ENCODE peak calls at places on chromosome 12, in ten cellular contexts. B, X, O, T, C, K, P, A, Q and N are unnamed samples.

GRCh38 chr12:91854725-91855124 is 290.9 kb downstream of the BTG1 start:
- DNase-seq in A (no peak), Q (no peak), O (no peak), P (no peak), T (no peak), K (no peak), B (no peak), X (no peak), C (peak; percentile 54), N (no peak)

GRCh38 chr12:52687527-52688385 is 7.5 kb upstream of the KRT1 start:
- DNase-seq in T (no peak), A (no peak), O (no peak), Q (peak; percentile 11), P (no peak), K (no peak), C (no peak), B (no peak), X (no peak), N (no peak)

GRCh38 chr12:52440821-52441319 is 6.7 kb upstream of the KRT75 start:
- DNase-seq in K (no peak), X (no peak), B (no peak), T (no peak), P (no peak), A (no peak), O (no peak), C (peak; percentile 74), Q (peak; percentile 37), N (no peak)

GRCh38 chr12:57632898-57633825 is at the start of gene B4GALNT1:
- DNase-seq in P (peak; percentile 33), O (peak; percentile 49), T (peak; percentile 83), X (no peak), K (peak; percentile 43), A (no peak), Q (peak; percentile 86), C (peak; percentile 56), B (peak; percentile 66), N (peak; percentile 83)

GRCh38 chr12:30930238-30931010 is 3.9 kb downstream of the TSPAN11 start:
- DNase-seq in B (no peak), O (no peak), X (no peak), C (no peak), T (no peak), K (no peak), P (no peak), Q (no peak), A (no peak), N (peak; percentile 39)

GRCh38 chr12:131046813-131047788 is 93.4 kb downstream of the ADGRD1 start:
- DNase-seq in O (no peak), P (no peak), A (no peak), K (no peak), B (no peak), T (no peak), X (no peak), C (no peak), Q (peak; percentile 35), N (no peak)

GRCh38 chr12:132075714-132076553 is 68.2 kb downstream of the DDX51 start:
- DNase-seq in Q (no peak), B (no peak), A (no peak), C (no peak), K (no peak), T (no peak), P (no peak), O (no peak), X (no peak), N (no peak)

GRCh38 chr12:78560633-78561032 is 303.9 kb upstream of the SYT1 start:
- DNase-seq in B (no peak), Q (no peak), X (no peak), T (no peak), A (no peak), O (no peak), C (no peak), P (no peak), K (no peak), N (no peak)

GRCh38 chr12:123034022-123034541 is 53.6 kb downstream of the ARL6IP4 start:
- DNase-seq in K (no peak), O (no peak), T (no peak), C (no peak), Q (no peak), P (no peak), B (peak; percentile 37), A (no peak), X (no peak), N (no peak)

GRCh38 chr12:93572712-93573551 is 457 bp downstream of the SOCS2 start:
- DNase-seq in P (no peak), T (peak; percentile 64), X (no peak), B (peak; percentile 54), O (no peak), C (peak; percentile 34), A (peak; percentile 35), K (peak; percentile 2), Q (no peak), N (no peak)

GRCh38 chr12:91274886-91275285 is 92.3 kb upstream of the DCN start:
- DNase-seq in P (no peak), K (no peak), A (no peak), X (no peak), B (no peak), Q (no peak), C (peak; percentile 88), T (no peak), O (no peak), N (no peak)

GRCh38 chr12:46209165-46209564 is 59.7 kb downstream of the SLC38A1 start:
- DNase-seq in C (peak; percentile 32), T (no peak), P (peak; percentile 12), B (no peak), K (no peak), X (no peak), Q (no peak), O (no peak), A (no peak), N (no peak)

GRCh38 chr12:62933220-62933870 is 1.6 kb downstream of the PPM1H start:
- DNase-seq in A (no peak), K (no peak), B (no peak), O (no peak), C (no peak), T (peak; percentile 86), Q (peak; percentile 50), P (peak; percentile 88), X (no peak), N (no peak)

GRCh38 chr12:88578274-88578673 is 2.0 kb downstream of the KITLG start:
- DNase-seq in C (no peak), O (no peak), X (no peak), P (no peak), K (no peak), Q (no peak), A (no peak), T (no peak), B (no peak), N (no peak)

GRCh38 chr12:10652192-10652591 is 21.7 kb downstream of the STYK1 start:
- DNase-seq in A (no peak), T (no peak), O (no peak), X (no peak), Q (no peak), K (no peak), B (no peak), P (no peak), C (no peak), N (no peak)

GRCh38 chr12:24505366-24506025 is 443.4 kb downstream of the BCAT1 start:
- DNase-seq in X (no peak), K (no peak), P (no peak), A (no peak), O (no peak), B (no peak), Q (no peak), T (no peak), C (no peak), N (no peak)

GRCh38 chr12:79844693-79845092 is 90.2 kb downstream of the PPP1R12A start:
- DNase-seq in Q (peak; percentile 74), A (no peak), B (no peak), T (peak; percentile 50), O (no peak), K (no peak), P (no peak), C (peak; percentile 65), X (no peak), N (no peak)

GRCh38 chr12:132204822-132205270 is 60.6 kb downstream of the NOC4L start:
- DNase-seq in Q (no peak), P (no peak), B (no peak), O (no peak), T (no peak), C (no peak), K (no peak), X (no peak), A (no peak), N (no peak)

GRCh38 chr12:125528300-125528699 is 463.1 kb downstream of the AACS start:
- DNase-seq in B (no peak), P (peak; percentile 72), Q (no peak), X (no peak), A (no peak), T (no peak), K (no peak), C (no peak), O (no peak), N (no peak)

GRCh38 chr12:92942905-92943304 is 13.8 kb upstream of the EEA1 start:
- DNase-seq in P (no peak), O (no peak), K (no peak), Q (no peak), B (no peak), T (no peak), X (no peak), C (peak; percentile 92), A (no peak), N (no peak)

GRCh38 chr12:104701756-104702155 is 245.0 kb downstream of the CHST11 start:
- DNase-seq in K (no peak), Q (no peak), T (no peak), C (no peak), X (no peak), P (no peak), A (no peak), B (no peak), O (no peak), N (no peak)

GRCh38 chr12:63916561-63917476 is 72.3 kb downstream of the SRGAP1 start:
- DNase-seq in P (no peak), O (no peak), T (no peak), A (no peak), X (no peak), Q (peak; percentile 46), B (no peak), K (no peak), C (peak; percentile 64), N (no peak)

GRCh38 chr12:112342587-112342986 is 39.6 kb downstream of the HECTD4 start:
- DNase-seq in O (no peak), Q (peak; percentile 36), X (no peak), K (no peak), A (no peak), C (no peak), P (no peak), B (no peak), T (no peak), N (no peak)

GRCh38 chr12:41967668-41968649 is 176.7 kb downstream of the GXYLT1 start:
- DNase-seq in K (no peak), C (no peak), A (no peak), T (peak; percentile 77), B (no peak), P (no peak), O (no peak), X (no peak), Q (no peak), N (no peak)

GRCh38 chr12:59928416-59928815 is 332.6 kb downstream of the SLC16A7 start:
- DNase-seq in X (no peak), O (no peak), B (no peak), T (no peak), Q (no peak), A (no peak), K (no peak), C (no peak), P (no peak), N (no peak)

GRCh38 chr12:57049047-57049446 is 882 bp downstream of the MYO1A start:
- DNase-seq in O (no peak), B (no peak), C (no peak), Q (no peak), P (no peak), A (no peak), K (no peak), X (no peak), T (no peak), N (no peak)